ENCODE peak calls at places on chromosomes 3 and 15, in nine cellular contexts. T is breast epithelium, E is esophagus squamous epithelium, H is A549, Q is SK-N-SH, K is lung, U is neural crest cell, V is mammary epithelial cell, F is fibroblast of lung. A is an unnamed sample.

GRCh38 chr3:154971771-154972326 is 108.3 kb upstream of the MME start:
- DNase-seq in T (peak), E (no peak), H (no peak), Q (no peak), K (no peak), U (no peak), V (peak), F (peak), A (no peak)

GRCh38 chr3:160005004-160005403 is 16.4 kb downstream of the IL12A start:
- DNase-seq in T (no peak), E (no peak), H (no peak), Q (no peak), K (no peak), U (no peak), V (no peak), F (no peak), A (no peak)

GRCh38 chr3:131072845-131073244 is 46.2 kb downstream of the NEK11 start:
- DNase-seq in T (no peak), E (no peak), H (no peak), Q (no peak), K (no peak), U (no peak), V (no peak), F (peak), A (no peak)

GRCh38 chr3:102059145-102059943 is 210.0 kb downstream of the NFKBIZ start:
- DNase-seq in T (no peak), E (no peak), H (no peak), Q (no peak), K (no peak), U (no peak), V (no peak), F (no peak), A (no peak)

GRCh38 chr3:62051506-62051905 is 321.8 kb downstream of the FEZF2 start:
- DNase-seq in T (no peak), E (no peak), H (no peak), Q (peak), K (no peak), U (no peak), V (peak), F (peak), A (peak)

GRCh38 chr3:94069242-94069813 is 6.5 kb downstream of the NSUN3 start:
- DNase-seq in T (no peak), E (no peak), H (peak), Q (peak), K (no peak), U (no peak), V (no peak), F (peak), A (no peak)

GRCh38 chr15:67524235-67524634 is 3.3 kb downstream of the C15orf61 start:
- DNase-seq in T (no peak), E (no peak), H (no peak), Q (no peak), K (no peak), U (no peak), V (no peak), F (no peak), A (no peak)

GRCh38 chr15:67146875-67147381 is 81.5 kb downstream of the SMAD3 start:
- DNase-seq in T (no peak), E (no peak), H (peak), Q (no peak), K (peak), U (no peak), V (peak), F (peak), A (no peak)

GRCh38 chr3:81302045-81302444 is 459.4 kb downstream of the GBE1 start:
- DNase-seq in T (no peak), E (no peak), H (peak), Q (peak), K (no peak), U (peak), V (peak), F (peak), A (no peak)

GRCh38 chr3:120311863-120312794 is 27.1 kb upstream of the GPR156 start:
- DNase-seq in T (no peak), E (no peak), H (no peak), Q (no peak), K (no peak), U (no peak), V (no peak), F (no peak), A (no peak)

GRCh38 chr15:64461577-64462162 is 1.3 kb downstream of the ZNF609 start:
- DNase-seq in T (no peak), E (no peak), H (peak), Q (peak), K (peak), U (peak), V (no peak), F (peak), A (no peak)

GRCh38 chr3:143307613-143308183 is 188.1 kb downstream of the CHST2 start:
- DNase-seq in T (no peak), E (no peak), H (peak), Q (no peak), K (no peak), U (no peak), V (peak), F (peak), A (no peak)

GRCh38 chr3:51974277-51974962 is 444 bp upstream of the ABHD14A start:
- DNase-seq in T (peak), E (no peak), H (no peak), Q (peak), K (no peak), U (no peak), V (no peak), F (peak), A (peak)

GRCh38 chr3:55489804-55490132 is 2.7 kb upstream of the WNT5A start:
- DNase-seq in T (no peak), E (no peak), H (no peak), Q (no peak), K (no peak), U (peak), V (no peak), F (no peak), A (peak)

GRCh38 chr15:100926258-100926657 is 7.1 kb downstream of the LRRK1 start:
- DNase-seq in T (no peak), E (no peak), H (no peak), Q (no peak), K (no peak), U (no peak), V (no peak), F (no peak), A (peak)

GRCh38 chr15:81337713-81338157 is 13.8 kb upstream of the STARD5 start:
- DNase-seq in T (no peak), E (no peak), H (no peak), Q (no peak), K (no peak), U (no peak), V (no peak), F (no peak), A (no peak)

GRCh38 chr3:139653582-139653981 is 24.2 kb downstream of the NMNAT3 start:
- DNase-seq in T (no peak), E (no peak), H (no peak), Q (no peak), K (no peak), U (no peak), V (peak), F (no peak), A (no peak)

GRCh38 chr3:112084980-112085697 is 1.1 kb upstream of the C3orf52 start:
- DNase-seq in T (no peak), E (no peak), H (no peak), Q (no peak), K (no peak), U (no peak), V (peak), F (no peak), A (no peak)

GRCh38 chr3:112759681-112760080 is 87.0 kb downstream of the CD200R1L start:
- DNase-seq in T (no peak), E (no peak), H (no peak), Q (no peak), K (no peak), U (no peak), V (no peak), F (no peak), A (no peak)

GRCh38 chr3:31815006-31815405 is 166.1 kb downstream of the OSBPL10 start:
- DNase-seq in T (no peak), E (no peak), H (no peak), Q (no peak), K (no peak), U (no peak), V (no peak), F (no peak), A (no peak)

GRCh38 chr3:58640700-58641372 is 25.7 kb downstream of the FAM3D start:
- DNase-seq in T (peak), E (no peak), H (peak), Q (peak), K (peak), U (peak), V (peak), F (peak), A (peak)

GRCh38 chr15:78366342-78366741 is 26.2 kb downstream of the CRABP1 start:
- DNase-seq in T (no peak), E (no peak), H (no peak), Q (no peak), K (no peak), U (no peak), V (no peak), F (no peak), A (no peak)

GRCh38 chr15:70447927-70448698 is 315.2 kb downstream of the UACA start:
- DNase-seq in T (no peak), E (no peak), H (no peak), Q (peak), K (no peak), U (no peak), V (no peak), F (no peak), A (no peak)

GRCh38 chr3:7504886-7505775 is 644.2 kb downstream of the GRM7 start:
- DNase-seq in T (no peak), E (no peak), H (peak), Q (no peak), K (no peak), U (no peak), V (peak), F (peak), A (no peak)

GRCh38 chr3:170037463-170038433 is at the start of gene GPR160:
- DNase-seq in T (peak), E (peak), H (peak), Q (peak), K (peak), U (peak), V (peak), F (peak), A (peak)

GRCh38 chr15:62844564-62845235 is 197.8 kb upstream of the TPM1 start:
- DNase-seq in T (no peak), E (no peak), H (no peak), Q (no peak), K (no peak), U (no peak), V (no peak), F (no peak), A (no peak)

GRCh38 chr3:155495387-155495786 is 201.9 kb upstream of the STRIT1 start:
- DNase-seq in T (no peak), E (no peak), H (no peak), Q (no peak), K (no peak), U (no peak), V (no peak), F (peak), A (no peak)

GRCh38 chr15:32794973-32795372 is 77.2 kb downstream of the GREM1 start:
- DNase-seq in T (no peak), E (no peak), H (no peak), Q (no peak), K (no peak), U (no peak), V (peak), F (no peak), A (no peak)

GRCh38 chr15:81091889-81092558 is 42.0 kb upstream of the CFAP161 start:
- DNase-seq in T (no peak), E (no peak), H (no peak), Q (peak), K (no peak), U (no peak), V (peak), F (peak), A (no peak)

GRCh38 chr3:16200411-16200810 is 25.9 kb downstream of the GALNT15 start:
- DNase-seq in T (no peak), E (no peak), H (no peak), Q (no peak), K (no peak), U (no peak), V (peak), F (no peak), A (no peak)

GRCh38 chr3:47865192-47865591 is 62.3 kb downstream of the DHX30 start:
- DNase-seq in T (no peak), E (no peak), H (no peak), Q (no peak), K (no peak), U (no peak), V (no peak), F (no peak), A (no peak)
- TF ChIP-seq CTCF in T (no peak), E (no peak), H (no peak), Q (peak), K (no peak), U (no peak), V (no peak), F (no peak), A (no peak)

GRCh38 chr3:176650478-176650877 is 546.8 kb downstream of the TBL1XR1 start:
- DNase-seq in T (no peak), E (no peak), H (no peak), Q (no peak), K (no peak), U (no peak), V (peak), F (peak), A (no peak)
- TF ChIP-seq CTCF in T (no peak), E (no peak), H (no peak), Q (peak), K (no peak), U (peak), V (peak), F (no peak), A (no peak)

GRCh38 chr3:24496529-24497482 is 2.2 kb upstream of the THRB start:
- DNase-seq in T (peak), E (no peak), H (peak), Q (peak), K (peak), U (peak), V (no peak), F (peak), A (peak)

GRCh38 chr3:24494616-24495333 is at the start of gene THRB:
- DNase-seq in T (peak), E (no peak), H (peak), Q (peak), K (peak), U (peak), V (peak), F (peak), A (peak)

GRCh38 chr3:24492971-24493551 is 1.6 kb downstream of the THRB start:
- DNase-seq in T (no peak), E (no peak), H (no peak), Q (no peak), K (no peak), U (no peak), V (no peak), F (no peak), A (no peak)

GRCh38 chr3:24495334-24495994 is 814 bp upstream of the THRB start:
- DNase-seq in T (peak), E (no peak), H (peak), Q (peak), K (peak), U (peak), V (peak), F (no peak), A (peak)

DNA sequence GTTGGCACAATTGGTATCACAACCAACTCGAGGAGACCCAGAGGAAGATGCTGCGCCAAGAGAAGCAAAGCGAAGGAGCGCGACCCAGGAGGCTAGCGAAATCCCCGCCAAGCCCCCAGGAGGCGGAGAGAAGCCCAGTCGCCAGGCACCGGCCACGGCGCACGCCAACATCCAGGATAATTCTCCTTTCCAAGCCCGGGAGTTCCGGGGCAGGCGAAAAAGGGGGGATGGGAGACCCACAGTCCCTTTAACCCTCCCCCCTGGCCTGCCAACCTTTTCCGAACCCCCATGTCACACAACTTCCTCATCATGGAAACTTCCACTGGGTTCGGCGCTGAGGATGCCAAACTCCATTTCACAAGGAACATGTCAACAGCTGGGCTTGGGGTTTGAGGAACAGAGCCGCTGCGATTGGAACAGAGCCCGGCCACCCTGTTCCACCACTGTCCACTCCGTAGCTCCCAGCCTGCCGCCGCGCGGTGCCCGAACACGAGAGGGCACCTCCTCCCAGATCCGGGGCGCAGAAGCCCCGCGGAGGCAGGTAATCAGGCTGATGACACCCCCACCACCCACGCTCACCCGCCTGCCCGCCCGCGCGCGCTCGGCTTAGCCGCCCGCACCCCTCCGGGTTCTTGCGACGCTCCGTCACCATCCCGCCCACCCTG is 567 bp downstream of the THRB start:
- DNase-seq in T (peak), E (no peak), H (peak), Q (peak), K (peak), U (peak), V (peak), F (peak), A (peak)
- TF ChIP-seq CTCF in T (no peak), E (no peak), H (no peak), Q (no peak), K (no peak), U (no peak), V (no peak), F (no peak), A (no peak)

GRCh38 chr3:144375122-144375521 is 403.5 kb downstream of the DIPK2A start:
- DNase-seq in T (no peak), E (no peak), H (no peak), Q (no peak), K (no peak), U (no peak), V (no peak), F (no peak), A (no peak)

GRCh38 chr3:144363856-144364255 is 392.2 kb downstream of the DIPK2A start:
- DNase-seq in T (no peak), E (no peak), H (no peak), Q (no peak), K (no peak), U (no peak), V (no peak), F (no peak), A (no peak)

GRCh38 chr3:144364797-144365196 is 393.2 kb downstream of the DIPK2A start:
- DNase-seq in T (no peak), E (no peak), H (no peak), Q (no peak), K (no peak), U (no peak), V (no peak), F (no peak), A (no peak)

GRCh38 chr3:144369151-144369879 is 397.7 kb downstream of the DIPK2A start:
- DNase-seq in T (no peak), E (no peak), H (no peak), Q (no peak), K (no peak), U (no peak), V (no peak), F (no peak), A (no peak)
- TF ChIP-seq CTCF in T (no peak), E (no peak), H (no peak), Q (no peak), K (no peak), U (no peak), V (no peak), F (no peak), A (no peak)

GRCh38 chr15:92714457-92715401 is 59.2 kb upstream of the FAM174B start:
- DNase-seq in T (peak), E (no peak), H (peak), Q (peak), K (peak), U (peak), V (peak), F (peak), A (peak)
- TF ChIP-seq CTCF in T (peak), E (peak), H (peak), Q (peak), K (peak), U (peak), V (peak), F (peak), A (peak)

GRCh38 chr3:70358978-70359580 is 46.6 kb upstream of the MDFIC2 start:
- DNase-seq in T (no peak), E (no peak), H (peak), Q (peak), K (no peak), U (peak), V (peak), F (peak), A (no peak)
- TF ChIP-seq CTCF in T (peak), E (peak), H (peak), Q (peak), K (peak), U (peak), V (peak), F (peak), A (peak)

GRCh38 chr3:183131186-183131585 is 31.3 kb downstream of the LAMP3 start:
- DNase-seq in T (no peak), E (no peak), H (no peak), Q (no peak), K (peak), U (no peak), V (no peak), F (no peak), A (no peak)
- TF ChIP-seq CTCF in T (no peak), E (no peak), H (no peak), Q (no peak), K (no peak), U (no peak), V (no peak), F (no peak), A (no peak)